ENCODE peak calls at places on chromosomes 1 and 21, in ten cellular contexts. X, C, I, D, Q, B, R, K, Y and U are unnamed samples.

GRCh38 chr1:21490774-21491482 is 18.3 kb upstream of the ALPL start:
- DNase-seq in X (no peak), C (peak; percentile 41), I (no peak), D (peak; percentile 67), Q (no peak), B (no peak), R (no peak), K (peak; percentile 64), Y (peak; percentile 30), U (peak; percentile 55)

GRCh38 chr1:246280551-246280950 is 226.5 kb downstream of the SMYD3 start:
- DNase-seq in X (no peak), C (peak; percentile 12), I (no peak), D (peak; percentile 40), Q (no peak), B (no peak), R (no peak), K (peak; percentile 60), Y (peak; percentile 36), U (peak; percentile 60)

GRCh38 chr1:71049951-71050598 is 2.5 kb upstream of the PTGER3 start:
- DNase-seq in X (no peak), C (peak; percentile 64), I (no peak), D (peak; percentile 63), Q (no peak), B (no peak), R (peak; percentile 32), K (peak; percentile 72), Y (peak; percentile 79), U (peak; percentile 65)

GRCh38 chr1:84146375-84147032 is 2.4 kb downstream of the PRKACB start:
- DNase-seq in X (no peak), C (no peak), I (no peak), D (peak; percentile 6), Q (no peak), B (no peak), R (no peak), K (peak; percentile 78), Y (peak; percentile 66), U (peak; percentile 19)

GRCh38 chr1:54934869-54935268 is 45.6 kb upstream of the TMEM61 start:
- DNase-seq in X (no peak), C (peak; percentile 72), I (no peak), D (peak; percentile 46), Q (no peak), B (no peak), R (no peak), K (peak; percentile 96), Y (peak; percentile 37), U (no peak)

GRCh38 chr1:11731719-11732283 is 4.1 kb upstream of the AGTRAP start:
- DNase-seq in X (no peak), C (peak; percentile 13), I (peak; percentile 95), D (no peak), Q (no peak), B (peak; percentile 78), R (peak; percentile 77), K (peak; percentile 70), Y (peak; percentile 54), U (no peak)

GRCh38 chr1:21299780-21300395 is 9.6 kb upstream of the ECE1 start:
- DNase-seq in X (no peak), C (no peak), I (no peak), D (no peak), Q (no peak), B (no peak), R (no peak), K (no peak), Y (no peak), U (no peak)

GRCh38 chr1:233656032-233656620 is 42.2 kb downstream of the KCNK1 start:
- DNase-seq in X (no peak), C (no peak), I (no peak), D (no peak), Q (no peak), B (no peak), R (no peak), K (no peak), Y (no peak), U (no peak)

GRCh38 chr1:67855444-67855843 is 22.2 kb upstream of the GNG12 start:
- DNase-seq in X (no peak), C (no peak), I (no peak), D (no peak), Q (no peak), B (no peak), R (no peak), K (peak; percentile 22), Y (peak; percentile 83), U (no peak)

GRCh38 chr1:66521736-66522365 is 12.1 kb upstream of the SGIP1 start:
- DNase-seq in X (no peak), C (no peak), I (no peak), D (peak; percentile 30), Q (no peak), B (no peak), R (no peak), K (peak; percentile 95), Y (peak; percentile 31), U (peak; percentile 11)

GRCh38 chr1:56411484-56412180 is 167.7 kb downstream of the PLPP3 start:
- DNase-seq in X (no peak), C (no peak), I (no peak), D (no peak), Q (no peak), B (no peak), R (no peak), K (no peak), Y (peak; percentile 95), U (no peak)

GRCh38 chr1:177789956-177790355 is 179.9 kb downstream of the SEC16B start:
- DNase-seq in X (no peak), C (no peak), I (no peak), D (no peak), Q (no peak), B (no peak), R (no peak), K (no peak), Y (no peak), U (no peak)

GRCh38 chr21:28746166-28746565 is 246.5 kb downstream of the LTN1 start:
- DNase-seq in X (no peak), C (no peak), I (no peak), D (no peak), Q (no peak), B (no peak), R (no peak), K (peak; percentile 16), Y (no peak), U (no peak)
- TF ChIP-seq POLR2A in X (no peak), C (no peak), I (no peak), D (no peak), Q (no peak), B (no peak), R (no peak), K (no peak), Y (no peak), U (no peak)

DNA sequence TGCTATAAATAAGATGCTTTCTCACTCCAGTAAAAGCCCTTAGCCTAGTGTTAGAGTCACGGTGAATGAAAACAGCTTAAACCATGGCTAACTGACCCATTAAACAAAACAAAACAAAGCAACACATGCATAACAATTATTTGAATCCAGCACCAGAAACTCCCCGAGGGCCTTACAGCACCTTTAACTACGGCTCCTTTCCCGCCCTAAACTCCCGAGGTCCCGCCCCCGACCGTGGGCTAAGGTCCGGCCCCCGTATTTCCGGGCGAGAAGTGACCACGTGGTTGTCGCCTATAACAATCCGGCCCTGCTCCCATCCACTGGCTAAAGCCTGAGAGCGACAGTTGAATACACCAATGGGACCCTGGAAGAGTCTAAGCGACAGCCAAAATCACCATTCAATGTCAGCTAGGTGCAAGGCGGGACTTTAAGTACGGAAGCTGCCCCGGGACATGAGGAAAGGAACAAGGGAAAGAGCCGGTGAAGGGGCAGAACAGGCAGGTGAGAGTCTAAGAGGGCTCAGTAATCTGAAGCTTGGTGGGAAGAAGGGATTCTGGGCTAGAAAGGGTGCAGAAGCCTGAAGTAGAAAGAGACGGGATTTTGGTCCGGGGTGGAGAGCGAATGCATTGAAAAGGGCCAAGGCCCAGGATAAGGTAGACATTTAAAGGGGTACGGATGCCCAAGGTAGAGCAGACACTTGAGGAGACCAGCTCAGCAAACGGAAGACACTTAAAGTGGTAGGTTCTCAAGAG is at the start of gene FLAD1:
- DNase-seq in X (peak; percentile 96), C (peak; percentile 99), I (peak; percentile 99), D (peak; percentile 100), Q (peak; percentile 99), B (peak; percentile 96), R (peak; percentile 99), K (peak; percentile 100), Y (peak; percentile 100), U (peak; percentile 100)
- TF ChIP-seq POLR2A in X (peak; percentile 32), C (peak; percentile 56), I (no peak), D (peak; percentile 41), Q (peak; percentile 84), B (peak; percentile 27), R (no peak), K (no peak), Y (peak; percentile 56), U (peak; percentile 63)

GRCh38 chr1:109819365-109819764 is 55.6 kb upstream of the EPS8L3 start:
- DNase-seq in X (no peak), C (no peak), I (no peak), D (no peak), Q (no peak), B (no peak), R (no peak), K (no peak), Y (no peak), U (no peak)

GRCh38 chr1:109819906-109820305 is 56.2 kb upstream of the EPS8L3 start:
- DNase-seq in X (no peak), C (no peak), I (no peak), D (no peak), Q (no peak), B (no peak), R (no peak), K (no peak), Y (no peak), U (peak; percentile 21)

GRCh38 chr1:109816975-109817535 is 53.3 kb upstream of the EPS8L3 start:
- DNase-seq in X (no peak), C (no peak), I (no peak), D (no peak), Q (no peak), B (no peak), R (no peak), K (no peak), Y (no peak), U (no peak)

GRCh38 chr1:109817881-109818280 is 54.2 kb upstream of the EPS8L3 start:
- DNase-seq in X (no peak), C (no peak), I (no peak), D (no peak), Q (no peak), B (no peak), R (no peak), K (no peak), Y (no peak), U (no peak)

GRCh38 chr1:109818351-109819325 is 54.9 kb upstream of the EPS8L3 start:
- DNase-seq in X (peak; percentile 57), C (peak; percentile 23), I (no peak), D (no peak), Q (no peak), B (no peak), R (no peak), K (no peak), Y (no peak), U (peak; percentile 47)
- TF ChIP-seq POLR2A in X (no peak), C (no peak), I (no peak), D (no peak), Q (no peak), B (no peak), R (no peak), K (no peak), Y (no peak), U (no peak)

DNA sequence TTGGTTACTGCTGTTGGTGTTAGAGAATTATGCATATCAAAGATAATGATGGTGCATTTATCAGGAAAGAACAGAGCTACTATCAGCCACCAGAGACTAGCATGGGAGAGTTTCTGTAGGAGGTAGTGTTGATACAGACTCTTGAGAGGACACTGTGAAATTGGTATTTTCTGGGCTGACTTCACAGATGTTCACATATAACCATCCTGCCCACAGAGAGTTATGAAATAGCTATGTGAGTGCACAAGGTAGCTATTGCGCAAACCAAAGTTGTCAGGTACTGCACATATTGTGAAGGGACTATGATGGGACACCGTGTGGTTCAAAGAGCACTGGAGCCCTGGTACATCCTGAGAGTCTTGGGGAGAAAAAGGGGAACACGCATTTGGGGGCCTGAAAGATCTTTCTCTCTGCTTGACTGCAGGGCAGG is 1.4 kb upstream of the TLCD4 start:
- DNase-seq in X (no peak), C (peak; percentile 83), I (no peak), D (no peak), Q (no peak), B (no peak), R (no peak), K (no peak), Y (no peak), U (peak; percentile 13)
- TF ChIP-seq POLR2A in X (no peak), C (no peak), I (no peak), D (no peak), Q (no peak), B (no peak), R (no peak), K (no peak), Y (no peak), U (no peak)